ENCODE peak calls at places on chromosomes 5 and 9, in four cellular contexts. One of them, this sample, is unnamed.

GRCh38 chr9:105475302-105475701 is 27.5 kb downstream of the FSD1L start:
- DNase-seq in K562: peak
- DNase-seq in GM12878: no peak
- DNase-seq in HL-60: no peak
- DNase-seq in this sample: no peak

GRCh38 chr5:87127956-87128687 is 139.6 kb upstream of the RASA1 start:
- DNase-seq in K562: no peak
- DNase-seq in HL-60: no peak
- DNase-seq in GM12878: no peak
- DNase-seq in this sample: no peak

GRCh38 chr5:157303667-157304327 is 37.9 kb downstream of the CYFIP2 start:
- DNase-seq in K562: peak
- DNase-seq in HL-60: no peak
- DNase-seq in GM12878: no peak
- DNase-seq in this sample: no peak

GRCh38 chr5:131509811-131510210 is 125.2 kb downstream of the RAPGEF6 start:
- DNase-seq in K562: no peak
- DNase-seq in GM12878: no peak
- DNase-seq in HL-60: no peak
- DNase-seq in this sample: no peak

GRCh38 chr9:68969538-68969937 is 44.4 kb downstream of the PRKACG start:
- DNase-seq in K562: peak
- DNase-seq in HL-60: no peak
- DNase-seq in GM12878: no peak
- DNase-seq in this sample: no peak

GRCh38 chr5:54655761-54656160 is 138.2 kb downstream of the SNX18 start:
- DNase-seq in GM12878: no peak
- DNase-seq in K562: no peak
- DNase-seq in HL-60: no peak
- DNase-seq in this sample: no peak

GRCh38 chr9:127360205-127360604 is 36.8 kb upstream of the SLC2A8 start:
- DNase-seq in GM12878: no peak
- DNase-seq in HL-60: no peak
- DNase-seq in K562: peak
- DNase-seq in this sample: no peak

GRCh38 chr9:93007529-93008058 is 50.9 kb upstream of the SUSD3 start:
- DNase-seq in HL-60: no peak
- DNase-seq in GM12878: no peak
- DNase-seq in K562: no peak
- DNase-seq in this sample: no peak

GRCh38 chr9:31470051-31470450 is 914.4 kb upstream of the ACO1 start:
- DNase-seq in GM12878: no peak
- DNase-seq in K562: no peak
- DNase-seq in HL-60: no peak
- DNase-seq in this sample: no peak

GRCh38 chr5:25066239-25066638 is 421.5 kb upstream of the CDH10 start:
- DNase-seq in GM12878: no peak
- DNase-seq in HL-60: no peak
- DNase-seq in K562: no peak
- DNase-seq in this sample: no peak

GRCh38 chr5:112234000-112234399 is 185.1 kb downstream of the EPB41L4A start:
- DNase-seq in HL-60: no peak
- DNase-seq in K562: no peak
- DNase-seq in GM12878: no peak
- DNase-seq in this sample: no peak

GRCh38 chr5:111158105-111158744 is 66.0 kb upstream of the CAMK4 start:
- DNase-seq in K562: peak
- DNase-seq in HL-60: peak
- DNase-seq in GM12878: peak
- DNase-seq in this sample: peak

GRCh38 chr9:84823426-84824271 is 154.1 kb downstream of the NTRK2 start:
- DNase-seq in GM12878: peak
- DNase-seq in K562: no peak
- DNase-seq in HL-60: no peak
- DNase-seq in this sample: no peak

GRCh38 chr5:41083306-41083705 is 12.2 kb upstream of the MROH2B start:
- DNase-seq in GM12878: no peak
- DNase-seq in K562: no peak
- DNase-seq in HL-60: no peak
- DNase-seq in this sample: no peak

GRCh38 chr9:87678650-87679355 is 47.1 kb upstream of the CTSL start:
- DNase-seq in K562: peak
- DNase-seq in GM12878: no peak
- DNase-seq in HL-60: no peak
- DNase-seq in this sample: peak

GRCh38 chr9:22241611-22242010 is 205.0 kb upstream of the DMRTA1 start:
- DNase-seq in GM12878: no peak
- DNase-seq in K562: no peak
- DNase-seq in HL-60: no peak
- DNase-seq in this sample: no peak

GRCh38 chr9:90445391-90445790 is 197.2 kb downstream of the DIRAS2 start:
- DNase-seq in K562: no peak
- DNase-seq in HL-60: no peak
- DNase-seq in GM12878: no peak
- DNase-seq in this sample: no peak

GRCh38 chr5:136032564-136032963 is 3.8 kb downstream of the TGFBI start:
- DNase-seq in GM12878: no peak
- DNase-seq in K562: no peak
- DNase-seq in HL-60: no peak
- DNase-seq in this sample: no peak

GRCh38 chr5:30401479-30402058 is 791.9 kb upstream of the CDH6 start:
- DNase-seq in K562: peak
- DNase-seq in GM12878: no peak
- DNase-seq in HL-60: no peak
- DNase-seq in this sample: no peak

GRCh38 chr5:113581388-113581787 is 67.9 kb downstream of the YTHDC2 start:
- DNase-seq in HL-60: no peak
- DNase-seq in GM12878: no peak
- DNase-seq in K562: no peak
- DNase-seq in this sample: no peak

GRCh38 chr9:4073371-4073770 is 226.5 kb downstream of the GLIS3 start:
- DNase-seq in HL-60: no peak
- DNase-seq in GM12878: no peak
- DNase-seq in K562: peak
- DNase-seq in this sample: no peak

GRCh38 chr9:91560301-91560700 is 136.7 kb upstream of the NFIL3 start:
- DNase-seq in GM12878: no peak
- DNase-seq in K562: no peak
- DNase-seq in HL-60: no peak
- DNase-seq in this sample: no peak

GRCh38 chr9:136782452-136782851 is 8.7 kb upstream of the TMEM141 start:
- DNase-seq in GM12878: no peak
- DNase-seq in HL-60: no peak
- DNase-seq in K562: no peak
- DNase-seq in this sample: no peak

GRCh38 chr9:129193655-129194054 is 15.6 kb upstream of the IER5L start:
- DNase-seq in HL-60: no peak
- DNase-seq in GM12878: no peak
- DNase-seq in K562: no peak
- DNase-seq in this sample: no peak

GRCh38 chr9:124663046-124663961 is 107.8 kb downstream of the NR6A1 start:
- DNase-seq in HL-60: no peak
- DNase-seq in K562: no peak
- DNase-seq in GM12878: no peak
- DNase-seq in this sample: no peak

GRCh38 chr9:27528886-27529315 is 713 bp downstream of the MOB3B start:
- DNase-seq in K562: peak
- DNase-seq in GM12878: no peak
- DNase-seq in HL-60: no peak
- DNase-seq in this sample: peak

GRCh38 chr5:126106032-126106431 is 317.2 kb upstream of the GRAMD2B start:
- DNase-seq in HL-60: no peak
- DNase-seq in K562: no peak
- DNase-seq in GM12878: no peak
- DNase-seq in this sample: no peak

GRCh38 chr5:540215-541147 is 16.2 kb upstream of the SLC9A3 start:
- DNase-seq in HL-60: no peak
- DNase-seq in GM12878: no peak
- DNase-seq in K562: no peak
- DNase-seq in this sample: no peak

GRCh38 chr9:12681620-12682019 is 11.6 kb upstream of the TYRP1 start:
- DNase-seq in GM12878: no peak
- DNase-seq in K562: no peak
- DNase-seq in HL-60: no peak
- DNase-seq in this sample: no peak

GRCh38 chr5:139821806-139822552 is 26.4 kb downstream of the PSD2 start:
- DNase-seq in HL-60: no peak
- DNase-seq in K562: no peak
- DNase-seq in GM12878: no peak
- DNase-seq in this sample: no peak

GRCh38 chr5:110361501-110361900 is 365.0 kb downstream of the TMEM232 start:
- DNase-seq in GM12878: no peak
- DNase-seq in HL-60: no peak
- DNase-seq in K562: no peak
- DNase-seq in this sample: no peak

GRCh38 chr5:22669345-22669744 is 183.8 kb downstream of the CDH12 start:
- DNase-seq in GM12878: no peak
- DNase-seq in K562: no peak
- DNase-seq in HL-60: no peak
- DNase-seq in this sample: no peak

GRCh38 chr5:174231961-174232487 is 186.5 kb downstream of the NSG2 start:
- DNase-seq in HL-60: no peak
- DNase-seq in GM12878: no peak
- DNase-seq in K562: no peak
- DNase-seq in this sample: no peak

GRCh38 chr5:66406761-66407289 is 189.4 kb upstream of the MAST4 start:
- DNase-seq in K562: no peak
- DNase-seq in GM12878: no peak
- DNase-seq in HL-60: no peak
- DNase-seq in this sample: no peak

GRCh38 chr9:124179196-124180071 is 78.3 kb upstream of the NEK6 start:
- DNase-seq in HL-60: no peak
- DNase-seq in GM12878: no peak
- DNase-seq in K562: no peak
- DNase-seq in this sample: no peak

DNA sequence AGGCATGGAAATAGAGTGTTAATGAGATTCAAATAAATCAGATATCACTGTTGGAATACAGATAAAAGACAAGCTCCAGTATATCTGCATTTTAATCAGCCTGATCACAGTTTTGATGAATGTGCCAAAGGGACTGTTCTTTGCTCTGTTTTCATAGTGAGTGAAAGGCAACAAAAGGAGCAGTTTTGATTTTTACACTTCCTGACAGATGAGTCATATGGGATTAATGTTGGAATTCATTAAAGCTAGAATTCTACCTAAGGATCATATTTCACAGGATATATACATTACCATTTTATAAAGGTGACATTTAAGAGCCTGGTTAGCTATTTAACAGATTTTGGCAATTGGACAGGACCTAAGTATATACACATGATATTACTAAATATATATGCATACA is 743.3 kb upstream of the PTPRD start:
- DNase-seq in K562: no peak
- DNase-seq in GM12878: no peak
- DNase-seq in HL-60: no peak
- DNase-seq in this sample: no peak
- TF ChIP-seq SPI1 in K562: no peak
- TF ChIP-seq SPI1 in GM12878: no peak
- TF ChIP-seq SPI1 in HL-60: no peak
- TF ChIP-seq SPI1 in this sample: no peak

GRCh38 chr5:154178661-154179060 is 11.9 kb upstream of the GALNT10 start:
- DNase-seq in GM12878: no peak
- DNase-seq in K562: no peak
- DNase-seq in HL-60: no peak
- DNase-seq in this sample: no peak
- TF ChIP-seq POLR2AphosphoS5 in GM12878: no peak
- TF ChIP-seq POLR2AphosphoS5 in K562: no peak
- TF ChIP-seq POLR2AphosphoS5 in HL-60: no peak
- TF ChIP-seq POLR2AphosphoS5 in this sample: no peak

GRCh38 chr5:180173198-180173544 is 35.8 kb downstream of the RASGEF1C start:
- DNase-seq in HL-60: no peak
- DNase-seq in K562: no peak
- DNase-seq in GM12878: no peak
- DNase-seq in this sample: no peak
- TF ChIP-seq SPI1 in HL-60: no peak
- TF ChIP-seq SPI1 in K562: no peak
- TF ChIP-seq SPI1 in GM12878: no peak
- TF ChIP-seq SPI1 in this sample: no peak

GRCh38 chr5:68264024-68264956 is 48.7 kb downstream of the PIK3R1 start:
- DNase-seq in HL-60: no peak
- DNase-seq in GM12878: no peak
- DNase-seq in K562: no peak
- DNase-seq in this sample: no peak
- TF ChIP-seq POLR2AphosphoS5 in HL-60: no peak
- TF ChIP-seq POLR2AphosphoS5 in GM12878: no peak
- TF ChIP-seq POLR2AphosphoS5 in K562: no peak
- TF ChIP-seq POLR2AphosphoS5 in this sample: no peak

GRCh38 chr5:142178651-142179050 is 70.1 kb downstream of the NDFIP1 start:
- DNase-seq in HL-60: no peak
- DNase-seq in K562: no peak
- DNase-seq in GM12878: no peak
- DNase-seq in this sample: no peak
- TF ChIP-seq SPI1 in HL-60: no peak
- TF ChIP-seq SPI1 in K562: no peak
- TF ChIP-seq SPI1 in GM12878: no peak
- TF ChIP-seq SPI1 in this sample: no peak

GRCh38 chr9:18473551-18474279 is at the start of gene ADAMTSL1:
- DNase-seq in K562: no peak
- DNase-seq in GM12878: no peak
- DNase-seq in HL-60: no peak
- DNase-seq in this sample: no peak
- TF ChIP-seq POLR2AphosphoS5 in K562: no peak
- TF ChIP-seq POLR2AphosphoS5 in GM12878: no peak
- TF ChIP-seq POLR2AphosphoS5 in HL-60: no peak
- TF ChIP-seq POLR2AphosphoS5 in this sample: no peak

This sample was measured in GM12891.